ENCODE peak calls at places on chromosomes 4 and X, in six cellular contexts. One of them, this sample, is unnamed.

GRCh38 chrX:149760965-149761364 is 12.9 kb upstream of the HSFX1 start:
- DNase-seq in substantia nigra: no peak
- DNase-seq in dorsolateral prefrontal cortex: no peak
- DNase-seq in activated T-cell treated with anti-CD3 and anti-CD28 coated beads, Interleukin-2, amount 50 U/mL, for 48 hours: no peak
- DNase-seq in right atrium auricular region: peak; percentile 23
- DNase-seq in NAMALWA: no peak
- DNase-seq in this sample: no peak

GRCh38 chrX:136028383-136028984 is 43.2 kb downstream of the SLC9A6 start:
- DNase-seq in substantia nigra: no peak
- DNase-seq in dorsolateral prefrontal cortex: no peak
- DNase-seq in activated T-cell treated with anti-CD3 and anti-CD28 coated beads, Interleukin-2, amount 50 U/mL, for 48 hours: no peak
- DNase-seq in right atrium auricular region: no peak
- DNase-seq in NAMALWA: peak; percentile 60
- DNase-seq in this sample: no peak

GRCh38 chr4:69743476-69744156 is 16.8 kb downstream of the SULT1B1 start:
- DNase-seq in substantia nigra: no peak
- DNase-seq in dorsolateral prefrontal cortex: no peak
- DNase-seq in activated T-cell treated with anti-CD3 and anti-CD28 coated beads, Interleukin-2, amount 50 U/mL, for 48 hours: no peak
- DNase-seq in right atrium auricular region: no peak
- DNase-seq in NAMALWA: no peak
- DNase-seq in this sample: no peak

GRCh38 chrX:45771114-45771513 is 570.4 kb upstream of the DIPK2B start:
- DNase-seq in substantia nigra: no peak
- DNase-seq in dorsolateral prefrontal cortex: peak; percentile 18
- DNase-seq in activated T-cell treated with anti-CD3 and anti-CD28 coated beads, Interleukin-2, amount 50 U/mL, for 48 hours: no peak
- DNase-seq in right atrium auricular region: no peak
- DNase-seq in NAMALWA: no peak
- DNase-seq in this sample: no peak

GRCh38 chrX:12702509-12703091 is 88.6 kb upstream of the PRPS2 start:
- DNase-seq in substantia nigra: no peak
- DNase-seq in dorsolateral prefrontal cortex: no peak
- DNase-seq in activated T-cell treated with anti-CD3 and anti-CD28 coated beads, Interleukin-2, amount 50 U/mL, for 48 hours: peak; percentile 23
- DNase-seq in right atrium auricular region: no peak
- DNase-seq in NAMALWA: peak; percentile 35
- DNase-seq in this sample: no peak

GRCh38 chrX:153878969-153879653 is 6.9 kb downstream of the L1CAM start:
- DNase-seq in substantia nigra: no peak
- DNase-seq in dorsolateral prefrontal cortex: no peak
- DNase-seq in activated T-cell treated with anti-CD3 and anti-CD28 coated beads, Interleukin-2, amount 50 U/mL, for 48 hours: no peak
- DNase-seq in right atrium auricular region: no peak
- DNase-seq in NAMALWA: no peak
- DNase-seq in this sample: no peak

GRCh38 chr4:14985161-14985560 is 17.1 kb upstream of the CPEB2 start:
- DNase-seq in substantia nigra: no peak
- DNase-seq in dorsolateral prefrontal cortex: no peak
- DNase-seq in activated T-cell treated with anti-CD3 and anti-CD28 coated beads, Interleukin-2, amount 50 U/mL, for 48 hours: no peak
- DNase-seq in right atrium auricular region: no peak
- DNase-seq in NAMALWA: no peak
- DNase-seq in this sample: no peak

GRCh38 chr4:86036729-86037128 is 323.1 kb downstream of the MAPK10 start:
- DNase-seq in substantia nigra: no peak
- DNase-seq in dorsolateral prefrontal cortex: no peak
- DNase-seq in activated T-cell treated with anti-CD3 and anti-CD28 coated beads, Interleukin-2, amount 50 U/mL, for 48 hours: no peak
- DNase-seq in right atrium auricular region: no peak
- DNase-seq in NAMALWA: no peak
- DNase-seq in this sample: no peak

GRCh38 chr4:159764343-159764952 is 661.6 kb downstream of the RAPGEF2 start:
- DNase-seq in substantia nigra: peak; percentile 1
- DNase-seq in dorsolateral prefrontal cortex: no peak
- DNase-seq in activated T-cell treated with anti-CD3 and anti-CD28 coated beads, Interleukin-2, amount 50 U/mL, for 48 hours: no peak
- DNase-seq in right atrium auricular region: no peak
- DNase-seq in NAMALWA: peak; percentile 66
- DNase-seq in this sample: peak; percentile 17

GRCh38 chr4:177853198-177853597 is 411.0 kb upstream of the AGA start:
- DNase-seq in substantia nigra: no peak
- DNase-seq in dorsolateral prefrontal cortex: no peak
- DNase-seq in activated T-cell treated with anti-CD3 and anti-CD28 coated beads, Interleukin-2, amount 50 U/mL, for 48 hours: no peak
- DNase-seq in right atrium auricular region: no peak
- DNase-seq in NAMALWA: no peak
- DNase-seq in this sample: no peak

GRCh38 chr4:185625503-185625902 is 90.2 kb upstream of the PDLIM3 start:
- DNase-seq in substantia nigra: no peak
- DNase-seq in dorsolateral prefrontal cortex: no peak
- DNase-seq in activated T-cell treated with anti-CD3 and anti-CD28 coated beads, Interleukin-2, amount 50 U/mL, for 48 hours: no peak
- DNase-seq in right atrium auricular region: no peak
- DNase-seq in NAMALWA: no peak
- DNase-seq in this sample: no peak